ENCODE peak calls at places on chromosomes 2 and 18, in nine cellular contexts. P, F, R, Y, O, X, L, S and Z are unnamed samples.

GRCh38 chr2:162029287-162029901 is 44.6 kb downstream of the DPP4 start:
- DNase-seq in R (peak; percentile 68), L (no peak), X (no peak), P (peak; percentile 37), Y (peak; percentile 17), S (no peak), O (no peak), F (peak; percentile 14), Z (no peak)

GRCh38 chr18:34985963-34986362 is 55.2 kb upstream of the MAPRE2 start:
- DNase-seq in L (no peak), X (no peak), P (no peak), O (no peak), R (no peak), F (no peak), S (no peak), Y (no peak), Z (no peak)

GRCh38 chr18:76483780-76484179 is 11.3 kb downstream of the ZNF516 start:
- DNase-seq in X (peak; percentile 47), P (no peak), L (no peak), F (no peak), R (no peak), S (no peak), Y (no peak), O (no peak), Z (no peak)

GRCh38 chr2:96359310-96359709 is 23.7 kb downstream of the NCAPH start:
- DNase-seq in S (no peak), L (no peak), O (no peak), R (no peak), X (no peak), P (no peak), Y (peak; percentile 31), F (no peak), Z (no peak)

GRCh38 chr2:221318751-221319150 is 253.4 kb downstream of the EPHA4 start:
- DNase-seq in Y (no peak), S (no peak), L (no peak), F (peak; percentile 2), P (peak; percentile 1), O (no peak), X (no peak), R (no peak), Z (no peak)

GRCh38 chr2:19408592-19408991 is 50.2 kb upstream of the OSR1 start:
- DNase-seq in O (no peak), X (no peak), L (no peak), Y (no peak), S (no peak), P (peak; percentile 1), F (no peak), R (no peak), Z (no peak)

GRCh38 chr18:70172225-70172624 is 33.3 kb downstream of the RTTN start:
- DNase-seq in Y (no peak), O (no peak), L (no peak), F (no peak), X (no peak), S (no peak), R (no peak), P (peak; percentile 39), Z (no peak)

GRCh38 chr2:20438334-20439192 is 8.3 kb upstream of the RHOB start:
- DNase-seq in L (no peak), O (no peak), F (peak; percentile 96), S (no peak), X (peak; percentile 57), R (no peak), P (peak; percentile 94), Y (no peak), Z (peak; percentile 45)

GRCh38 chr2:47225061-47225783 is 70.1 kb upstream of the STPG4 start:
- DNase-seq in Y (no peak), L (peak; percentile 80), F (peak; percentile 67), P (peak; percentile 88), O (no peak), S (no peak), X (peak; percentile 59), R (peak; percentile 83), Z (peak; percentile 51)

GRCh38 chr2:85827879-85828569 is 60.8 kb downstream of the ST3GAL5 start:
- DNase-seq in Y (no peak), S (no peak), P (no peak), O (no peak), X (no peak), F (no peak), R (no peak), L (no peak), Z (peak; percentile 35)

GRCh38 chr18:2536063-2536462 is 35.2 kb downstream of the METTL4 start:
- DNase-seq in S (no peak), X (no peak), L (no peak), P (no peak), F (no peak), R (no peak), O (no peak), Y (no peak), Z (no peak)

GRCh38 chr18:37385846-37386435 is 179.7 kb downstream of the CELF4 start:
- DNase-seq in L (no peak), Y (no peak), F (no peak), X (no peak), S (no peak), R (no peak), P (peak; percentile 37), O (no peak), Z (no peak)

GRCh38 chr18:57276720-57277284 is 75.6 kb upstream of the ST8SIA3 start:
- DNase-seq in X (no peak), O (no peak), F (no peak), S (no peak), P (no peak), Y (no peak), R (no peak), L (no peak), Z (no peak)

GRCh38 chr18:62144338-62144737 is 42.5 kb downstream of the PIGN start:
- DNase-seq in O (no peak), R (no peak), F (no peak), P (no peak), S (no peak), Y (no peak), L (no peak), X (no peak), Z (no peak)

GRCh38 chr18:71673954-71674353 is 870.2 kb downstream of the CBLN2 start:
- DNase-seq in O (no peak), S (peak; percentile 36), L (no peak), F (no peak), P (no peak), X (no peak), R (peak; percentile 47), Y (no peak), Z (no peak)

GRCh38 chr2:231521-232185 is 32.2 kb downstream of the SH3YL1 start:
- DNase-seq in P (no peak), S (no peak), L (no peak), F (no peak), Y (no peak), O (no peak), X (no peak), R (no peak), Z (no peak)

GRCh38 chr18:36372902-36373301 is 75.4 kb downstream of the FHOD3 start:
- DNase-seq in L (no peak), O (no peak), P (peak; percentile 85), Y (no peak), R (no peak), S (no peak), X (no peak), F (peak; percentile 42), Z (no peak)